ENCODE peak calls at places on chromosomes 2 and 18, in five cellular contexts. One of them, this sample, is unnamed.
A peak's percentile ranks its signal among the peaks of the same experiment; 100 is the strongest.

GRCh38 chr2:1995987-1996386 is 251.7 kb upstream of the PXDN start:
- DNase-seq in IMR-90: no peak
- DNase-seq in H1: no peak
- DNase-seq in HepG2: no peak
- DNase-seq in K562: no peak
- DNase-seq in this sample: no peak

GRCh38 chr2:72057308-72057707 is 90.4 kb downstream of the CYP26B1 start:
- DNase-seq in IMR-90: no peak
- DNase-seq in H1: no peak
- DNase-seq in HepG2: no peak
- DNase-seq in K562: no peak
- DNase-seq in this sample: no peak

GRCh38 chr2:129008881-129009554 is 690.4 kb upstream of the HS6ST1 start:
- DNase-seq in K562: no peak
- DNase-seq in IMR-90: no peak
- DNase-seq in H1: no peak
- DNase-seq in HepG2: no peak
- DNase-seq in this sample: no peak

GRCh38 chr2:9139491-9140443 is 66.8 kb upstream of the ASAP2 start:
- DNase-seq in K562: peak; percentile 70
- DNase-seq in IMR-90: peak; percentile 54
- DNase-seq in HepG2: peak; percentile 52
- DNase-seq in H1: peak; percentile 97
- DNase-seq in this sample: peak; percentile 84

GRCh38 chr2:216057688-216058193 is 23.9 kb downstream of the PECR start:
- DNase-seq in H1: no peak
- DNase-seq in HepG2: no peak
- DNase-seq in K562: no peak
- DNase-seq in IMR-90: peak; percentile 70
- DNase-seq in this sample: peak; percentile 85

GRCh38 chr2:127672341-127673303 is 2.7 kb downstream of the LIMS2 start:
- DNase-seq in HepG2: no peak
- DNase-seq in K562: no peak
- DNase-seq in IMR-90: no peak
- DNase-seq in H1: peak; percentile 40
- DNase-seq in this sample: no peak

GRCh38 chr2:158953454-158953853 is 15.0 kb upstream of the TANC1 start:
- DNase-seq in K562: no peak
- DNase-seq in HepG2: no peak
- DNase-seq in IMR-90: peak; percentile 80
- DNase-seq in H1: no peak
- DNase-seq in this sample: no peak

GRCh38 chr2:88199912-88200682 is 30.0 kb downstream of the THNSL2 start:
- DNase-seq in IMR-90: no peak
- DNase-seq in HepG2: peak; percentile 33
- DNase-seq in K562: no peak
- DNase-seq in H1: peak; percentile 73
- DNase-seq in this sample: no peak

GRCh38 chr18:21406111-21406510 is 164.1 kb downstream of the GREB1L start:
- DNase-seq in K562: no peak
- DNase-seq in IMR-90: no peak
- DNase-seq in HepG2: no peak
- DNase-seq in H1: no peak
- DNase-seq in this sample: no peak

GRCh38 chr2:18980104-18980777 is 378.2 kb downstream of the OSR1 start:
- DNase-seq in IMR-90: no peak
- DNase-seq in HepG2: no peak
- DNase-seq in K562: no peak
- DNase-seq in H1: no peak
- DNase-seq in this sample: no peak

GRCh38 chr18:79988925-79989361 is 580 bp upstream of the TXNL4A start:
- DNase-seq in K562: no peak
- DNase-seq in IMR-90: peak; percentile 59
- DNase-seq in H1: no peak
- DNase-seq in HepG2: no peak
- DNase-seq in this sample: peak; percentile 36

GRCh38 chr2:189261431-189261841 is 81.9 kb upstream of the COL5A2 start:
- DNase-seq in K562: no peak
- DNase-seq in HepG2: no peak
- DNase-seq in H1: no peak
- DNase-seq in IMR-90: peak; percentile 93
- DNase-seq in this sample: peak; percentile 47

GRCh38 chr2:237594514-237594871 is 4.0 kb upstream of the RAB17 start:
- DNase-seq in IMR-90: peak; percentile 25
- DNase-seq in HepG2: peak; percentile 85
- DNase-seq in K562: no peak
- DNase-seq in H1: no peak
- DNase-seq in this sample: no peak

GRCh38 chr18:36366994-36367839 is 69.7 kb downstream of the FHOD3 start:
- DNase-seq in IMR-90: no peak
- DNase-seq in H1: no peak
- DNase-seq in K562: no peak
- DNase-seq in HepG2: no peak
- DNase-seq in this sample: no peak

GRCh38 chr2:11716689-11717321 is 29.6 kb upstream of the LPIN1 start:
- DNase-seq in K562: no peak
- DNase-seq in IMR-90: peak; percentile 26
- DNase-seq in HepG2: peak; percentile 45
- DNase-seq in H1: no peak
- DNase-seq in this sample: no peak

GRCh38 chr2:126571403-126571802 is 84.6 kb upstream of the GYPC start:
- DNase-seq in IMR-90: no peak
- DNase-seq in H1: no peak
- DNase-seq in HepG2: no peak
- DNase-seq in K562: no peak
- DNase-seq in this sample: no peak

GRCh38 chr18:36532394-36532793 is 234.9 kb downstream of the FHOD3 start:
- DNase-seq in H1: no peak
- DNase-seq in HepG2: no peak
- DNase-seq in IMR-90: peak; percentile 69
- DNase-seq in K562: no peak
- DNase-seq in this sample: no peak

GRCh38 chr18:47780011-47780725 is 150.3 kb downstream of the SMAD2 start:
- DNase-seq in H1: no peak
- DNase-seq in IMR-90: no peak
- DNase-seq in K562: no peak
- DNase-seq in HepG2: no peak
- DNase-seq in this sample: no peak

GRCh38 chr2:146997488-146997887 is 847.3 kb upstream of the ACVR2A start:
- DNase-seq in K562: no peak
- DNase-seq in H1: no peak
- DNase-seq in HepG2: no peak
- DNase-seq in IMR-90: no peak
- DNase-seq in this sample: no peak

GRCh38 chr2:69384618-69385081 is 2.4 kb downstream of the GFPT1 start:
- DNase-seq in HepG2: no peak
- DNase-seq in IMR-90: peak; percentile 56
- DNase-seq in H1: no peak
- DNase-seq in K562: no peak
- DNase-seq in this sample: no peak

GRCh38 chr2:197189770-197190434 is 120.7 kb downstream of the ANKRD44 start:
- DNase-seq in HepG2: no peak
- DNase-seq in IMR-90: no peak
- DNase-seq in K562: no peak
- DNase-seq in H1: no peak
- DNase-seq in this sample: no peak

GRCh38 chr18:28027755-28028154 is 149.2 kb downstream of the CDH2 start:
- DNase-seq in H1: no peak
- DNase-seq in HepG2: no peak
- DNase-seq in IMR-90: no peak
- DNase-seq in K562: no peak
- DNase-seq in this sample: no peak

GRCh38 chr2:37230581-37230980 is 815 bp downstream of the CEBPZ start:
- DNase-seq in HepG2: peak; percentile 36
- DNase-seq in IMR-90: no peak
- DNase-seq in H1: no peak
- DNase-seq in K562: peak; percentile 22
- DNase-seq in this sample: peak; percentile 15

GRCh38 chr18:4157339-4157738 is 297.8 kb downstream of the DLGAP1 start:
- DNase-seq in H1: no peak
- DNase-seq in K562: no peak
- DNase-seq in HepG2: no peak
- DNase-seq in IMR-90: no peak
- DNase-seq in this sample: no peak

GRCh38 chr2:23433282-23433681 is 48.3 kb downstream of the KLHL29 start:
- DNase-seq in IMR-90: no peak
- DNase-seq in K562: no peak
- DNase-seq in H1: peak; percentile 33
- DNase-seq in HepG2: no peak
- DNase-seq in this sample: no peak

GRCh38 chr2:99974275-99974674 is 168.1 kb downstream of the AFF3 start:
- DNase-seq in H1: no peak
- DNase-seq in K562: no peak
- DNase-seq in IMR-90: peak; percentile 44
- DNase-seq in HepG2: no peak
- DNase-seq in this sample: no peak

DNA sequence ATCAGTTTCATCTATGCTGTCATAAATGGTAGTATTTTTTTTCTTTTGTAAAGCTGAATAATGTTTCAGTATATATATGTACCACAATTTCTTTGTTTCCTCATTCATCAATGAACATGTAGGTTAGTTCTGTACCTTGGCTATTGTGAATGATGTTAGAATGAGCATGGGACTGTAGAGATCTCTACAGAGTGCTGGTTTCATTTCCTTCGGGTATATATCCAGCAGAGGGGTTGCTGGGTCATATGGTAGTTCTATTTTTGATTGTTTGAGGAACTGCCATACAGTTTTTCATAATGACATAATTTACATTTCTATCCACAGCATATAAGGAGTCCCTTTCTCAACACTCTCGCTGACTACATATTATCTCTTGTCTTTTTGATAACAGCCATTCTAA is 243.5 kb downstream of the CDH7 start:
- DNase-seq in IMR-90: no peak
- DNase-seq in HepG2: no peak
- DNase-seq in H1: no peak
- DNase-seq in K562: no peak
- DNase-seq in this sample: no peak
- TF ChIP-seq MAFK in IMR-90: no peak
- TF ChIP-seq MAFK in HepG2: no peak
- TF ChIP-seq MAFK in H1: no peak
- TF ChIP-seq MAFK in K562: no peak
- TF ChIP-seq MAFK in this sample: no peak

DNA sequence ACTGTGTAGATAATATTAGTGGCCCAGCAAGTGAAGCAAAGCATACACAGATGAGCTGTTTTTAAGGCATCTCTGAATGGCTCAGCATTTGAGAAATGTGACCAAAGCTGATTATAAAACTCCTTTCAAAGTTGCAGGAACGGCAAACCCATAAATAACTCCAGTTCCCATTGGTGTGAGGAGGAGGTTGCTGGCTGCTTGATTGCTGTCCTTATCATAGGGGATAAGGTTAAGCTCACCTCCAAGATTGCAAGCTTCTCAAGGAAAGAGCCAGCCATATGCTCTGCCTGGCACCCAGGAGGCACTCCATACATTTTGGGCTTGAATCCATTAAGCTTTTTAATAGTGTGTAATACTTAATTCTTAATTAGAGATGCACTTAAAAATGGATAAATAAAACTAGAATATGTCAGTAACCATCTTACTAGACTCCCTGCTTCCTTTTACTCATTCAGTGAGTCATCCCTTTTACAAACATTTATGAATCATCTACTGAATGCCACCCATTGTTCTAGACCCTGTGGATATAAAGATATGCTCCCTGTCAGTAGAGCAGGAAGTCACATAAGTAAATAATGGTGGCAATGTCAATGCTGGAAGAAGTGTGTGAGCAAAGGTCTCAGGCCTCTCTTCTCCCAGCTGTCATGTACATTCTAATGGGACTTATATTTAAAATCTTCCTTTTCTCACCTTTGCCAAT is 99.3 kb downstream of the SPATS2L start:
- DNase-seq in K562: peak; percentile 31
- DNase-seq in IMR-90: peak; percentile 95
- DNase-seq in HepG2: peak; percentile 99
- DNase-seq in H1: no peak
- DNase-seq in this sample: peak; percentile 92
- TF ChIP-seq MAFK in K562: peak; percentile 4
- TF ChIP-seq MAFK in IMR-90: peak; percentile 44
- TF ChIP-seq MAFK in HepG2: peak; percentile 13
- TF ChIP-seq MAFK in H1: no peak
- TF ChIP-seq MAFK in this sample: peak; percentile 21

GRCh38 chr2:50594233-50594632 is 437.7 kb downstream of the NRXN1 start:
- DNase-seq in IMR-90: no peak
- DNase-seq in HepG2: no peak
- DNase-seq in H1: no peak
- DNase-seq in K562: no peak
- DNase-seq in this sample: no peak

GRCh38 chr2:50596521-50596920 is 435.4 kb downstream of the NRXN1 start:
- DNase-seq in H1: no peak
- DNase-seq in HepG2: no peak
- DNase-seq in IMR-90: no peak
- DNase-seq in K562: no peak
- DNase-seq in this sample: no peak

GRCh38 chr2:50591642-50592041 is 440.3 kb downstream of the NRXN1 start:
- DNase-seq in IMR-90: no peak
- DNase-seq in K562: no peak
- DNase-seq in H1: no peak
- DNase-seq in HepG2: no peak
- DNase-seq in this sample: no peak

DNA sequence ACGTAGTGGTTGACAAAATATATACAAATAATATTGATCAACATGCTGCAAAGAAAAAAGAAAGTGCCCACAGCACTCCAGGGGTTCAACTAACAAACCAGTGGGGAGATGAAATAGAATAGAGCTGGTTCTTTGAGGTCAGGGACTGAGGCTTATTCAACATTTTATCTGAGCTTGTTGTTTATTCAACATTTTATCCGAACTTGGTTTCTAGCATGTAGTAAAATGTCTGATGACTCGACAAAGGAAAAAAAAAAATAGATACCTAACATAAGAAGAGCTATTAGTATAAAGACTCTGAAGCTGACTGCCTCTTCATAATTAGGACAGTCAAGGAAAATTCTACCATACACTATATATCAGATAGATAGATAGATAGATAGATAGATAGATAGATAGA is 440.9 kb downstream of the NRXN1 start:
- DNase-seq in HepG2: no peak
- DNase-seq in K562: no peak
- DNase-seq in H1: no peak
- DNase-seq in IMR-90: no peak
- DNase-seq in this sample: no peak
- TF ChIP-seq MAFK in HepG2: no peak
- TF ChIP-seq MAFK in K562: no peak
- TF ChIP-seq MAFK in H1: no peak
- TF ChIP-seq MAFK in IMR-90: no peak
- TF ChIP-seq MAFK in this sample: no peak

DNA sequence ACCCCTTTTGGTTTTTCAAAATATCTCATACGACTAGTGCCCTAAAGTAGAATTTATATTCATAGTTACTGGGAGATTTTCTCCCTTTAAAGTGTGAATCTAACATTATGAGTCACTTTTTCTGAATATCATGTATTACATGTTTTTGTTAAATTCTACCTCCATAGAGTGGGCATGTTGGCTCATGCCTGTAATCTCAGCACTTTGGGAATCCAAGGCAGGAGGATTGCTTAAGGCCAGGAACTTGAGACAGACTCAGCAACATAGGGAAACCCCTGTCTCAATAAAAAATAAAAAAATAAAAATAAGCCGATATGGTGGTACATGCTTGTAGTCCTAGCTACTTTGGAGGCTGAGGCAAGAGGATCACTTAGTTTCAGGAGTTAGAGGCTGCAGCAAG is 45.3 kb upstream of the UNC80 start:
- DNase-seq in H1: no peak
- DNase-seq in HepG2: no peak
- DNase-seq in K562: no peak
- DNase-seq in IMR-90: no peak
- DNase-seq in this sample: no peak
- TF ChIP-seq MAFK in H1: no peak
- TF ChIP-seq MAFK in HepG2: no peak
- TF ChIP-seq MAFK in K562: no peak
- TF ChIP-seq MAFK in IMR-90: no peak
- TF ChIP-seq MAFK in this sample: no peak